ENCODE peak calls at places on chromosomes 7 and 10, in ten cellular contexts. M is heart left ventricle, J is tibial artery, V is sigmoid colon, D is IMR-90, K is fibroblast of pulmonary artery, W is transverse colon, R is astrocyte of the spinal cord, O is H7, I is pancreas. P is an unnamed sample.

GRCh38 chr7:121621947-121622346 is 225.8 kb upstream of the FAM3C start:
- DNase-seq in R (no peak), W (no peak), J (no peak), V (no peak), D (no peak), I (no peak), M (no peak), K (peak; percentile 46), O (no peak), P (no peak)

GRCh38 chr10:6458814-6459213 is 121.3 kb downstream of the PRKCQ start:
- DNase-seq in W (no peak), O (no peak), D (no peak), R (no peak), I (no peak), V (no peak), K (no peak), M (no peak), J (no peak), P (no peak)

GRCh38 chr10:95289003-95289920 is 1.5 kb downstream of the PDLIM1 start:
- DNase-seq in D (no peak), W (peak; percentile 70), O (peak; percentile 58), R (no peak), M (no peak), V (no peak), J (no peak), I (no peak), K (peak; percentile 51), P (no peak)

GRCh38 chr10:114551310-114551972 is 106.6 kb downstream of the ABLIM1 start:
- DNase-seq in J (no peak), M (peak; percentile 58), O (no peak), D (peak; percentile 14), W (peak; percentile 80), R (peak; percentile 22), V (peak; percentile 74), I (peak; percentile 66), K (peak; percentile 37), P (no peak)

GRCh38 chr7:85023066-85023687 is 163.7 kb downstream of the SEMA3D start:
- DNase-seq in O (no peak), K (peak; percentile 70), W (no peak), I (no peak), V (no peak), R (peak; percentile 59), D (peak; percentile 58), J (no peak), M (no peak), P (peak; percentile 75)

GRCh38 chr10:72241853-72242252 is 25.8 kb upstream of the ASCC1 start:
- DNase-seq in R (no peak), M (no peak), I (no peak), O (no peak), D (no peak), W (no peak), V (no peak), K (no peak), J (no peak), P (no peak)

GRCh38 chr7:157548691-157549265 is 212.0 kb downstream of the DNAJB6 start:
- DNase-seq in V (peak; percentile 48), D (no peak), J (peak; percentile 41), R (no peak), I (no peak), M (no peak), O (no peak), K (no peak), W (no peak), P (no peak)

GRCh38 chr7:142854505-142855400 is at the start of gene EPHB6:
- DNase-seq in I (peak; percentile 88), M (peak; percentile 88), V (peak; percentile 91), W (peak; percentile 87), K (peak; percentile 66), J (peak; percentile 91), O (peak; percentile 93), R (peak; percentile 45), D (peak; percentile 15), P (peak; percentile 87)

GRCh38 chr7:149721084-149721601 is 52.2 kb downstream of the ZNF467 start:
- DNase-seq in V (peak; percentile 58), D (no peak), J (no peak), K (no peak), R (no peak), I (no peak), W (no peak), O (no peak), M (peak; percentile 8), P (no peak)

GRCh38 chr7:1247527-1248041 is 14.9 kb downstream of the UNCX start:
- DNase-seq in R (no peak), W (no peak), K (no peak), M (no peak), D (no peak), V (no peak), J (no peak), O (peak; percentile 93), I (no peak), P (peak; percentile 49)

GRCh38 chr10:44069573-44069972 is 315.3 kb downstream of the CXCL12 start:
- DNase-seq in D (no peak), V (no peak), I (no peak), M (no peak), O (no peak), J (no peak), W (no peak), K (peak; percentile 94), R (no peak), P (no peak)

GRCh38 chr7:84294907-84295455 is 100.4 kb upstream of the SEMA3A start:
- DNase-seq in M (no peak), I (no peak), J (no peak), W (no peak), V (no peak), R (no peak), D (no peak), K (no peak), O (no peak), P (no peak)

GRCh38 chr10:22346087-22346661 is 878 bp downstream of the SPAG6 start:
- DNase-seq in M (no peak), K (no peak), V (no peak), I (no peak), W (no peak), O (peak; percentile 38), J (no peak), R (no peak), D (no peak), P (no peak)
- H3K4me3 ChIP-seq in M (no peak overlapping the region), K (no peak overlapping the region), V (no peak overlapping the region), I (no peak overlapping the region), W (no peak overlapping the region), O (no peak overlapping the region), J (no peak overlapping the region), R (no peak overlapping the region), D (no peak overlapping the region), P (no peak overlapping the region)

GRCh38 chr7:72336887-72337821 is 75.0 kb downstream of the CALN1 start:
- DNase-seq in J (no peak), K (no peak), O (peak; percentile 81), V (no peak), R (no peak), D (no peak), M (no peak), I (no peak), W (no peak), P (no peak)
- H3K4me3 ChIP-seq in J (no peak overlapping the region), K (no peak overlapping the region), O (peak overlapping the region; percentile 67), V (no peak overlapping the region), R (no peak overlapping the region), D (no peak overlapping the region), M (peak overlapping the region; percentile 17), I (peak overlapping the region; percentile 31), W (no peak overlapping the region), P (no peak overlapping the region)

GRCh38 chr10:70370766-70371165 is 11.7 kb downstream of the LRRC20 start:
- DNase-seq in D (no peak), R (no peak), K (no peak), W (no peak), J (no peak), I (no peak), O (no peak), M (no peak), V (no peak), P (peak; percentile 18)

GRCh38 chr10:70371846-70372245 is 10.6 kb downstream of the LRRC20 start:
- DNase-seq in I (no peak), J (no peak), O (no peak), D (no peak), K (no peak), M (no peak), R (no peak), W (no peak), V (no peak), P (no peak)

GRCh38 chr10:70376436-70377378 is 5.7 kb downstream of the LRRC20 start:
- DNase-seq in R (no peak), O (no peak), K (no peak), M (no peak), W (no peak), D (no peak), J (no peak), V (no peak), I (no peak), P (peak; percentile 30)

GRCh38 chr10:70378122-70378521 is 4.3 kb downstream of the LRRC20 start:
- DNase-seq in W (no peak), M (no peak), V (peak; percentile 81), J (no peak), O (no peak), R (peak; percentile 88), I (no peak), K (peak; percentile 78), D (peak; percentile 95), P (peak; percentile 86)

DNA sequence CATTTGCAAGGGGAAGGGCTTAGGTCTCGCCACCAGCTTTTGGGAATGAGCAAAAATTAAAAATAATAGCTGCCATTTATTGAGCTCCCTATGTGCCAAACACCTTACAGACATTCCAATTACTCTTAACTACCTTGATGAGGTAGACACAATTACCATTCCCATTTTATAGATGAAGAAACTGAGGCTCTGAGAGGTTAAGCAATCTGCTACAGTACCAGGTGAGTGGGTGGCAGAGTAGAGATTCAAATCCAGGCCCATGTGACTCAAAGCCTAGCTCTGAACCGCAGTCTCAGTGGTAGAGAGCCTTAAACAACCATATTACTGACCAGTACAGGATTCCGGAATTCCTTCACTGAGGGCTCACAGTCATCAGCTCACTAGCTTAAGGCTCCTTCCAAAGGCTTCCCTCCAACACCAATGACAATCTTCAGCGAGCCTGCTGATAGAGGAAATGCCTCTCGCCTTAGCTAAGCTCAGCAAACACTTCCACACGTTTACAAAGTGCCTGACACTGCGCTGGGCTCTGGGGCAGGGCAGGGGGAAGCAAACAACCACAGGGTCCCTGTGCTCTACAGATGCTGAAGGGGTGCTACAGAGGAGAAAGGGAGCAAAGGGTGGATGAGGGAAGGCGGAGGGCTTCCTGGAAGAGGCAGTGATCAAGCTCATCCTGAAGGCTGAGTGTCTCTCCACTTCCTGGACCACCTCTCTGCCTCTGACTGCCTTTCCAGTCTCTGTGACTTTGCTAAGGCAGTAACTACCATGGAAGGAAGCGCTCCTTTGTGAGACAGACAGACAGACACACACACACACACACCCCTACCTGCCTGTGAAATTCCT is 7.4 kb downstream of the LRRC20 start:
- DNase-seq in O (no peak), I (no peak), W (no peak), M (no peak), J (no peak), D (peak; percentile 51), V (no peak), R (peak; percentile 60), K (peak; percentile 19), P (no peak)
- H3K4me3 ChIP-seq in O (no peak overlapping the region), I (no peak overlapping the region), W (no peak overlapping the region), M (no peak overlapping the region), J (no peak overlapping the region), D (no peak overlapping the region), V (no peak overlapping the region), R (no peak overlapping the region), K (no peak overlapping the region), P (no peak overlapping the region)

DNA sequence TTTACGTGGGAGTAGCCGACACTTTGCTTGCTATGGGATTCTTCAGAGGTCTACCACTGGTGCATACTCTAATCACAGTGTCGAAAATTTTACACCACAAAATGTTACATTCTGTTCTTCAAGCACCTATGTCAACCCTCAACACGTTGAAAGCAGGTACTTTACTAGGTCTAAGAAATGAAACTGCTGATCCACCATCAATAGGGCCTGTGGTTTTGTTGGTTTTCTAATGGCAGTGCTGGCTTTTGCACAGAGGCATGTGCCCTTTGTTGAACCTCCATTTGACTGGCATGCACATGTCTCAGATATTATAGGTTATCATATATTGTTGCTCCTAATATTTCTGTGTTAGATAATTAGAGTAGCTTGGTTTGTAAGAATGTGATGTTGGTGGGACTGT is 123.8 kb downstream of the CFTR start:
- DNase-seq in J (no peak), W (no peak), R (no peak), I (no peak), O (no peak), M (no peak), D (no peak), V (no peak), K (no peak), P (no peak)
- H3K4me3 ChIP-seq in J (no peak overlapping the region), W (no peak overlapping the region), R (no peak overlapping the region), I (no peak overlapping the region), O (no peak overlapping the region), M (no peak overlapping the region), D (no peak overlapping the region), V (no peak overlapping the region), K (no peak overlapping the region), P (no peak overlapping the region)